ENCODE peak calls at places on chromosome 20, in four cellular contexts. V is endothelial cell, Z is iPS-NIHi11, T is naive B cell. S is an unnamed sample.

GRCh38 chr20:60269571-60270162 is 311.4 kb downstream of the CDH26 start:
- DNase-seq in T (no peak), V (no peak), Z (no peak), S (no peak)

GRCh38 chr20:56630086-56630493 is 984 bp downstream of the TFAP2C start:
- DNase-seq in V (peak; percentile 87), Z (peak; percentile 94), T (no peak), S (peak; percentile 95)

GRCh38 chr20:24149881-24150307 is 161.3 kb upstream of the GGTLC1 start:
- DNase-seq in T (no peak), Z (peak; percentile 73), V (peak; percentile 67), S (peak; percentile 64)

GRCh38 chr20:38982291-38982690 is 20.1 kb downstream of the DHX35 start:
- DNase-seq in Z (no peak), V (no peak), T (no peak), S (no peak)

GRCh38 chr20:60310551-60310950 is 352.3 kb downstream of the CDH26 start:
- DNase-seq in Z (no peak), V (no peak), T (no peak), S (no peak)

GRCh38 chr20:48120120-48120519 is 334.8 kb upstream of the SULF2 start:
- DNase-seq in Z (no peak), T (no peak), V (no peak), S (no peak)

GRCh38 chr20:7257719-7258466 is 490.4 kb downstream of the BMP2 start:
- DNase-seq in T (no peak), V (no peak), Z (no peak), S (no peak)

GRCh38 chr20:59817846-59818245 is 115.6 kb downstream of the SYCP2 start:
- DNase-seq in V (no peak), Z (no peak), T (no peak), S (no peak)

GRCh38 chr20:3199976-3200755 is 4.3 kb downstream of the DDRGK1 start:
- DNase-seq in V (no peak), T (no peak), Z (no peak), S (no peak)

GRCh38 chr20:17882065-17882833 is 86.3 kb downstream of the SNX5 start:
- DNase-seq in Z (no peak), V (no peak), T (no peak), S (no peak)

GRCh38 chr20:48618631-48619030 is 209.2 kb downstream of the PREX1 start:
- DNase-seq in Z (no peak), T (no peak), V (no peak), S (no peak)

GRCh38 chr20:58550661-58551060 is 35.5 kb upstream of the APCDD1L start:
- DNase-seq in V (no peak), T (no peak), Z (no peak), S (no peak)

GRCh38 chr20:49685809-49686208 is 27.9 kb downstream of the B4GALT5 start:
- DNase-seq in T (no peak), Z (no peak), V (no peak), S (no peak)

GRCh38 chr20:15673206-15673605 is 900.0 kb downstream of the KIF16B start:
- DNase-seq in T (no peak), Z (no peak), V (no peak), S (no peak)

GRCh38 chr20:1830240-1830639 is 65.0 kb upstream of the SIRPA start:
- DNase-seq in V (no peak), Z (no peak), T (no peak), S (no peak)

GRCh38 chr20:52242237-52243230 is 51.0 kb upstream of the ZFP64 start:
- DNase-seq in Z (peak; percentile 29), V (no peak), T (no peak), S (peak; percentile 54)

GRCh38 chr20:63015665-63016361 is 9.0 kb upstream of the BHLHE23 start:
- DNase-seq in Z (no peak), T (no peak), V (no peak), S (no peak)

GRCh38 chr20:8020314-8021079 is 936 bp upstream of the TMX4 start:
- DNase-seq in Z (no peak), T (peak; percentile 60), V (no peak), S (no peak)

GRCh38 chr20:56735087-56735642 is 106.1 kb downstream of the TFAP2C start:
- DNase-seq in V (no peak), Z (no peak), T (no peak), S (no peak)

GRCh38 chr20:16472045-16472872 is 101.0 kb downstream of the KIF16B start:
- DNase-seq in T (no peak), V (no peak), Z (no peak), S (no peak)

GRCh38 chr20:38434310-38434741 is 802 bp downstream of the SNHG17 start:
- DNase-seq in Z (no peak), V (peak; percentile 22), T (peak; percentile 14), S (peak; percentile 42)

GRCh38 chr20:51396365-51396909 is 146.1 kb downstream of the NFATC2 start:
- DNase-seq in V (no peak), Z (no peak), T (no peak), S (no peak)

GRCh38 chr20:56843817-56844216 is 214.7 kb downstream of the TFAP2C start:
- DNase-seq in T (no peak), Z (peak; percentile 49), V (no peak), S (no peak)

GRCh38 chr20:28562510-28562898 is 2695.0 kb upstream of the DEFB115 start:
- DNase-seq in V (no peak), Z (no peak), T (no peak), S (no peak)

GRCh38 chr20:32509639-32510066 is 75.5 kb downstream of the NOL4L start:
- DNase-seq in Z (no peak), T (peak; percentile 68), V (peak; percentile 34), S (no peak)

GRCh38 chr20:33839591-33839990 is 28.4 kb downstream of the CHMP4B start:
- DNase-seq in Z (no peak), V (no peak), T (no peak), S (no peak)

GRCh38 chr20:44336725-44337380 is at the start of gene R3HDML:
- DNase-seq in T (no peak), V (no peak), Z (no peak), S (no peak)

GRCh38 chr20:8094845-8095244 is 37.2 kb upstream of the PLCB1 start:
- DNase-seq in T (no peak), V (no peak), Z (no peak), S (no peak)

GRCh38 chr20:23049201-23049932 is at the start of gene THBD:
- DNase-seq in T (no peak), Z (peak; percentile 37), V (peak; percentile 76), S (peak; percentile 64)

GRCh38 chr20:933024-933423 is 16.9 kb upstream of the ANGPT4 start:
- DNase-seq in Z (no peak), T (no peak), V (no peak), S (no peak)

GRCh38 chr20:52943185-52943841 is 28.8 kb upstream of the TSHZ2 start:
- DNase-seq in T (no peak), V (no peak), Z (no peak), S (no peak)

GRCh38 chr20:43699941-43700565 is 26.7 kb downstream of the GTSF1L start:
- DNase-seq in T (no peak), Z (no peak), V (no peak), S (no peak)

GRCh38 chr20:16864069-16864468 is 115.9 kb downstream of the OTOR start:
- DNase-seq in T (no peak), Z (no peak), V (no peak), S (no peak)

GRCh38 chr20:24998631-24999445 is 6.3 kb upstream of the APMAP start:
- DNase-seq in T (no peak), V (no peak), Z (no peak), S (no peak)

S was measured in neural progenitor cell.